ENCODE peak calls at places on chromosomes 2 and 18, in seven cellular contexts. G is breast epithelium, L is K562, P is body of pancreas, N is Caco-2, X is mammary epithelial cell, Y is pancreas. V is an unnamed sample.

GRCh38 chr2:8479298-8479697 is 202.6 kb upstream of the ID2 start:
- DNase-seq in G (peak; percentile 15), N (no peak), Y (no peak), X (no peak), L (no peak), P (no peak), V (no peak)

GRCh38 chr18:67425724-67426123 is 90.8 kb downstream of the DSEL start:
- DNase-seq in L (no peak), P (no peak), X (peak; percentile 97), Y (no peak), G (no peak), N (no peak), V (no peak)

GRCh38 chr2:240992572-240993291 is 5.7 kb upstream of the SNED1 start:
- DNase-seq in Y (no peak), P (no peak), N (peak; percentile 16), L (no peak), G (peak; percentile 51), X (no peak), V (no peak)

GRCh38 chr18:36158261-36158867 is 28.7 kb downstream of the ELP2 start:
- DNase-seq in X (peak; percentile 17), L (no peak), P (no peak), G (no peak), N (no peak), Y (no peak), V (no peak)

GRCh38 chr18:70220628-70221027 is 15.1 kb upstream of the RTTN start:
- DNase-seq in P (no peak), Y (no peak), G (no peak), N (no peak), L (no peak), X (no peak), V (no peak)

GRCh38 chr2:134416637-134417036 is 162.8 kb downstream of the MGAT5 start:
- DNase-seq in X (no peak), N (no peak), G (no peak), Y (no peak), P (no peak), L (no peak), V (no peak)

GRCh38 chr2:176704282-176704773 is 435.1 kb downstream of the MTX2 start:
- DNase-seq in N (no peak), G (no peak), L (no peak), Y (no peak), P (no peak), X (no peak), V (no peak)

GRCh38 chr2:26184555-26185303 is 11.8 kb downstream of the GAREM2 start:
- DNase-seq in L (peak; percentile 88), P (peak; percentile 86), G (no peak), N (peak; percentile 83), Y (peak; percentile 80), X (peak; percentile 56), V (peak; percentile 74)

GRCh38 chr18:27749189-27749588 is 427.7 kb downstream of the CDH2 start:
- DNase-seq in Y (no peak), X (no peak), G (no peak), P (no peak), L (no peak), N (no peak), V (no peak)

GRCh38 chr18:21167641-21168372 is 56.2 kb upstream of the ROCK1 start:
- DNase-seq in X (peak; percentile 71), G (no peak), N (peak; percentile 85), Y (peak; percentile 39), P (peak; percentile 54), L (no peak), V (peak; percentile 65)

GRCh38 chr18:78586596-78586995 is 393.0 kb upstream of the SALL3 start:
- DNase-seq in P (no peak), L (no peak), Y (no peak), X (no peak), G (no peak), N (no peak), V (no peak)

GRCh38 chr2:75500633-75501032 is 60.1 kb downstream of the EVA1A start:
- DNase-seq in G (no peak), L (no peak), X (peak; percentile 48), N (no peak), P (no peak), Y (no peak), V (no peak)

GRCh38 chr18:63309422-63309821 is 10.1 kb downstream of the BCL2 start:
- DNase-seq in Y (no peak), P (no peak), L (no peak), N (no peak), X (no peak), G (no peak), V (no peak)

GRCh38 chr2:199556886-199557285 is 99.1 kb upstream of the SATB2 start:
- DNase-seq in X (no peak), G (no peak), L (no peak), N (no peak), Y (no peak), P (no peak), V (no peak)

GRCh38 chr2:8653485-8653884 is 28.4 kb upstream of the ID2 start:
- DNase-seq in Y (no peak), P (no peak), G (no peak), L (no peak), X (no peak), N (no peak), V (no peak)

GRCh38 chr2:204885747-204886146 is 340.5 kb downstream of the PARD3B start:
- DNase-seq in G (no peak), L (no peak), P (no peak), X (no peak), Y (no peak), N (no peak), V (no peak)

GRCh38 chr2:228507231-228507824 is 325.8 kb upstream of the SPHKAP start:
- DNase-seq in P (no peak), N (no peak), L (no peak), X (no peak), Y (no peak), G (no peak), V (no peak)

GRCh38 chr2:154670083-154670482 is 28.4 kb upstream of the KCNJ3 start:
- DNase-seq in X (no peak), G (no peak), N (no peak), P (no peak), Y (no peak), L (no peak), V (no peak)

GRCh38 chr2:7803515-7803914 is 878.3 kb upstream of the ID2 start:
- DNase-seq in P (no peak), G (no peak), N (no peak), Y (no peak), X (no peak), L (no peak), V (no peak)

GRCh38 chr2:201734111-201734510 is 35.7 kb upstream of the MPP4 start:
- DNase-seq in Y (no peak), G (no peak), X (no peak), P (no peak), L (no peak), N (no peak), V (no peak)
- H3K36me3 ChIP-seq in Y (no peaks in the 10 kb centered on the region), G (peaks cover 3% of the 10 kb centered on the region), X (peaks cover 36% of the 10 kb centered on the region), P (peaks cover 4% of the 10 kb centered on the region), L (peaks cover 16% of the 10 kb centered on the region), N (no peaks in the 10 kb centered on the region), V (peaks cover 4% of the 10 kb centered on the region)

GRCh38 chr18:58069104-58069503 is 25.1 kb downstream of the NEDD4L start:
- DNase-seq in X (no peak), L (no peak), G (no peak), Y (no peak), P (no peak), N (no peak), V (no peak)

GRCh38 chr18:58064406-58064998 is 20.5 kb downstream of the NEDD4L start:
- DNase-seq in N (no peak), L (no peak), G (no peak), X (no peak), P (no peak), Y (no peak), V (no peak)

GRCh38 chr18:58069721-58070292 is 25.8 kb downstream of the NEDD4L start:
- DNase-seq in N (no peak), P (no peak), G (no peak), Y (no peak), L (no peak), X (no peak), V (no peak)

DNA sequence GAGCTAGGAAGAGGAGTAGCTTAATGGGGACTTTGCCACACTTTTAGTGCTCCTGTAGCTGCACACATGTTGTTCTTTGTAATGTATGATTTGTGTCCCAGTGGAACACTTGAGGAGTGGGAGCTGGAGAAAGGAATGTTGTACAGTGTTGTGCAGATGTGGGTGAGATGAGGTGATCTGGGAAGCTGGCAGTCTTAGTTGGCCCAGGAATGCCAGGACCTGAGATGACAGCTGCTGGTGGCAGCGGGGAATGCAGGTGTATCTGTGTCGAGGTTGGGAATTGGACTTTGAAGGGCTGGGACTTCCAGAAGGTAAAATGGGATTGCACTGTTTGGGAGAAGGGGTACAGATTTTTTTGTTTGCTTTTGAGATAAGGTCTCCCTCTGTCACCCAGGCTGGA is 23.6 kb downstream of the NEDD4L start:
- DNase-seq in X (no peak), G (no peak), N (no peak), L (no peak), P (no peak), Y (no peak), V (no peak)
- TF ChIP-seq CTCF in X (no peak), G (peak; percentile 8), N (no peak), L (no peak), P (no peak), Y (no peak), V (no peak)

GRCh38 chr2:197414515-197414914 is 20.3 kb downstream of the SF3B1 start:
- DNase-seq in N (no peak), P (no peak), L (no peak), X (no peak), Y (no peak), G (no peak), V (no peak)

GRCh38 chr2:197416268-197416667 is 18.6 kb downstream of the SF3B1 start:
- DNase-seq in X (no peak), N (no peak), G (no peak), P (no peak), Y (no peak), L (no peak), V (no peak)

GRCh38 chr2:197414039-197414438 is 20.8 kb downstream of the SF3B1 start:
- DNase-seq in P (no peak), Y (no peak), G (no peak), N (no peak), L (no peak), X (no peak), V (no peak)
- H3K36me3 ChIP-seq in P (peaks cover 16% of the 10 kb centered on the region), Y (peaks cover 64% of the 10 kb centered on the region), G (peaks cover 8% of the 10 kb centered on the region), N (peaks cover 4% of the 10 kb centered on the region), L (peaks cover 83% of the 10 kb centered on the region), X (peaks cover 47% of the 10 kb centered on the region), V (peaks cover 43% of the 10 kb centered on the region)

DNA sequence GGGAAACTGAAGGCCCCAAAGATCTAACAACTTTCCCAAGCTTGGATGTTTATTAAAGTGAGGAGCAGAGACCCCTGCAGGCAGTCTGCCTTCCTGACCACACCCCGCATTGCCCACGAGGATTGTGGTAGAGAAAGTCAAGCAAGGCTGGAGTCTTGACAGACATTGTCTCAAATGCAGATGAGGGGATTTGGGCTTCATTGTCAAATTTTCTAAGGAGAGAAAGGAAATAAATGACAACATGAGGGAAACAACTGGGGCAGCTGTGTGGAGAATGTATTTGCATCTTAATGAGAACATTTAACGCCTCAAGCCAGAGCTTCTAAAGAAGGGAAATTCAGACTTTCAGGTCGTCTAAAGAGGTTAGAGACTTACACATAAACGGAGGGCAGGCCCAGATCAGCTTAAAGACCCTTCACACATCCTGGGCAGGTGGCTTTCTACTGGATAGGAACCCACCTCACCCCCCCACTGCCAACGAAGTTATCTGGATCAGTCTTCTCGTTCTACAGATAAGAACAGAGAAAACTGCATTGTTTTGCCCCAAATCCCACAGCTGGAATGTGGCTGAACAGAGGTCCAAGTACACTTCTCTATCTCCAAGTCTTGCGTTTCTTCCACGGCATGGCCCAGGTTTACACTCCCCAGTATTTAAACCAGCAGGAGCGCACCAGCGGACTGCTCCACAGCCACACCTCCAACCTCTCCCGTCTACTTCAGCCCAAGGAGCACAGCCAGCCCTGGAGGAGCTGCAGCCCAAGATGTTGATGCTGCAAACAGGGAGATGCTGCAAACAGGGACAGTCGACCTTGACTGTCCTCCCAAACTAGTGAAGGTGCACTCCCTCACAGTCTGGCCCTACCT is 16.2 kb upstream of the SCG2 start:
- DNase-seq in G (no peak), Y (no peak), P (no peak), X (no peak), N (no peak), L (peak; percentile 5), V (no peak)
- TF ChIP-seq CTCF in G (no peak), Y (no peak), P (no peak), X (no peak), N (peak; percentile 32), L (no peak), V (no peak)

V was measured in lung.